ENCODE peak calls at places on chromosome 18, in eight cellular contexts. W is naive thymus-derived CD8-positive, alpha-beta T cell; J is MCF 10A; X is NCI-H1694 treated with DMSO at 0.1 percent for 48 hours; G is NCI-H748 treated with DMSO at 0.1 percent for 48 hours; H is SW480; D is activated CD4-positive, CD25-positive, alpha-beta regulatory T cell treated with anti-CD3 and anti-CD28 coated beads, Interleukin-2, amount 50 U/mL, for 72 hours; N is B cell. E is an unnamed sample.

GRCh38 chr18:62683935-62684334 is 31.4 kb upstream of the PHLPP1 start:
- DNase-seq in W (no peak), J (no peak), X (no peak), G (no peak), H (no peak), D (no peak), N (no peak), E (no peak)

GRCh38 chr18:40692871-40693270 is 1262.2 kb upstream of the PIK3C3 start:
- DNase-seq in W (no peak), J (no peak), X (no peak), G (no peak), H (no peak), D (no peak), N (no peak), E (no peak)

GRCh38 chr18:36692331-36692730 is 136.5 kb downstream of the TPGS2 start:
- DNase-seq in W (no peak), J (no peak), X (no peak), G (no peak), H (no peak), D (no peak), N (no peak), E (no peak)

GRCh38 chr18:1585881-1586488 is 681.3 kb downstream of the ADCYAP1 start:
- DNase-seq in W (no peak), J (peak), X (peak), G (peak), H (peak), D (no peak), N (peak), E (no peak)

GRCh38 chr18:26386421-26386820 is 160.2 kb downstream of the TAF4B start:
- DNase-seq in W (no peak), J (no peak), X (no peak), G (no peak), H (no peak), D (no peak), N (no peak), E (no peak)

GRCh38 chr18:48136544-48137353 is 206.3 kb upstream of the SMAD2 start:
- DNase-seq in W (no peak), J (no peak), X (no peak), G (no peak), H (no peak), D (no peak), N (no peak), E (peak)

GRCh38 chr18:74113711-74114110 is 33.9 kb downstream of the FBXO15 start:
- DNase-seq in W (no peak), J (no peak), X (no peak), G (no peak), H (peak), D (no peak), N (no peak), E (no peak)

GRCh38 chr18:63249781-63250180 is 69.8 kb downstream of the BCL2 start:
- DNase-seq in W (no peak), J (no peak), X (no peak), G (no peak), H (no peak), D (no peak), N (no peak), E (peak)

GRCh38 chr18:24567199-24567598 is 106.8 kb downstream of the HRH4 start:
- DNase-seq in W (no peak), J (peak), X (peak), G (peak), H (no peak), D (no peak), N (no peak), E (no peak)

GRCh38 chr18:5418985-5419495 is 123.5 kb upstream of the ZBTB14 start:
- DNase-seq in W (no peak), J (no peak), X (no peak), G (no peak), H (no peak), D (no peak), N (no peak), E (no peak)

GRCh38 chr18:48788378-48788777 is 162.4 kb downstream of the SMAD7 start:
- DNase-seq in W (no peak), J (no peak), X (no peak), G (no peak), H (no peak), D (no peak), N (no peak), E (peak)

GRCh38 chr18:27964811-27965210 is 212.1 kb downstream of the CDH2 start:
- DNase-seq in W (no peak), J (no peak), X (no peak), G (no peak), H (no peak), D (no peak), N (no peak), E (no peak)

E was measured in lower lobe of right lung.